ENCODE peak calls at places on chromosome 14, in eight cellular contexts. J is Karpas-422; I is RWPE1; O is pulmonary artery endothelial cell; U is AG10803; Y is Right ventricle myocardium superior; P is activated CD4-positive, alpha-beta T cell treated with anti-CD3 and anti-CD28 coated beads, Interleukin-2, amount 50 U/mL, for 48 hours; T is HFF-Myc. X is an unnamed sample.

GRCh38 chr14:76488551-76488950 is 112.6 kb downstream of the ESRRB start:
- DNase-seq in T (no peak), P (no peak), I (no peak), U (no peak), O (no peak), J (no peak), Y (no peak), X (no peak)

GRCh38 chr14:89576132-89576923 is 159.3 kb upstream of the FOXN3 start:
- DNase-seq in O (no peak), J (no peak), Y (no peak), I (no peak), T (no peak), U (no peak), P (no peak), X (no peak)

GRCh38 chr14:89866458-89866857 is 88.1 kb downstream of the EFCAB11 start:
- DNase-seq in O (no peak), U (no peak), J (no peak), T (no peak), Y (no peak), I (peak; percentile 64), P (no peak), X (no peak)

GRCh38 chr14:71117839-71118743 is 210.8 kb downstream of the PCNX1 start:
- DNase-seq in P (no peak), Y (no peak), U (peak; percentile 57), O (no peak), J (no peak), T (peak; percentile 46), I (peak; percentile 92), X (peak; percentile 24)

GRCh38 chr14:100885196-100886030 is 18.1 kb downstream of the RTL1 start:
- DNase-seq in P (no peak), U (peak; percentile 23), O (no peak), I (no peak), T (no peak), Y (peak; percentile 12), J (no peak), X (no peak)

GRCh38 chr14:95683793-95684192 is 2.4 kb upstream of the TCL1B start:
- DNase-seq in I (no peak), J (peak; percentile 92), T (no peak), P (peak; percentile 40), Y (no peak), U (no peak), O (no peak), X (peak; percentile 69)

GRCh38 chr14:100540141-100540925 is 46.9 kb downstream of the BEGAIN start:
- DNase-seq in U (no peak), J (no peak), T (no peak), P (no peak), Y (peak; percentile 29), O (no peak), I (no peak), X (no peak)

GRCh38 chr14:68181395-68182326 is 362.1 kb downstream of the RAD51B start:
- DNase-seq in P (no peak), J (no peak), I (peak; percentile 24), U (peak; percentile 50), Y (no peak), T (no peak), O (no peak), X (no peak)

GRCh38 chr14:57732886-57733285 is 133.0 kb downstream of the SLC35F4 start:
- DNase-seq in J (no peak), T (no peak), P (no peak), U (peak; percentile 3), Y (no peak), I (no peak), O (peak; percentile 69), X (no peak)

GRCh38 chr14:33120966-33121365 is 182.3 kb downstream of the NPAS3 start:
- DNase-seq in T (no peak), J (no peak), P (no peak), O (no peak), I (peak; percentile 41), U (no peak), Y (no peak), X (no peak)

GRCh38 chr14:54697806-54698205 is 130.9 kb downstream of the SAMD4A start:
- DNase-seq in O (no peak), Y (no peak), I (peak; percentile 62), T (no peak), J (no peak), P (no peak), U (no peak), X (no peak)

GRCh38 chr14:28777773-28778606 is 11.4 kb downstream of the FOXG1 start:
- DNase-seq in O (no peak), Y (no peak), U (no peak), T (no peak), P (no peak), J (no peak), I (no peak), X (no peak)

GRCh38 chr14:105049753-105050550 is 15.3 kb downstream of the GPR132 start:
- DNase-seq in U (no peak), T (no peak), O (no peak), I (no peak), J (no peak), Y (no peak), P (no peak), X (no peak)

GRCh38 chr14:76812093-76812421 is 625 bp downstream of the ANGEL1 start:
- DNase-seq in P (no peak), Y (no peak), U (no peak), I (peak; percentile 44), J (peak; percentile 75), T (no peak), O (no peak), X (peak; percentile 49)

GRCh38 chr14:74763803-74764531 is 851 bp downstream of the YLPM1 start:
- DNase-seq in I (peak; percentile 38), J (peak; percentile 63), Y (no peak), U (peak; percentile 16), P (peak; percentile 28), T (no peak), O (no peak), X (peak; percentile 28)

GRCh38 chr14:24110485-24110884 is 4.1 kb upstream of the DCAF11 start:
- DNase-seq in O (no peak), Y (no peak), J (no peak), I (no peak), U (no peak), T (no peak), P (no peak), X (no peak)

GRCh38 chr14:61516125-61516740 is 179.1 kb upstream of the HIF1A start:
- DNase-seq in P (no peak), U (peak; percentile 84), I (no peak), Y (no peak), J (no peak), T (no peak), O (no peak), X (no peak)

GRCh38 chr14:24958271-24958670 is 91.7 kb downstream of the STXBP6 start:
- DNase-seq in P (no peak), I (no peak), U (peak; percentile 28), T (no peak), J (no peak), O (no peak), Y (no peak), X (no peak)

GRCh38 chr14:91396959-91397815 is 20.4 kb downstream of the CCDC88C start:
- DNase-seq in P (peak; percentile 76), U (no peak), I (no peak), T (no peak), Y (no peak), J (no peak), O (no peak), X (peak; percentile 87)

GRCh38 chr14:91164676-91165075 is 50.8 kb downstream of the DGLUCY start:
- DNase-seq in J (no peak), O (no peak), T (no peak), I (no peak), Y (peak; percentile 66), U (no peak), P (no peak), X (no peak)

GRCh38 chr14:53108292-53108937 is 44.7 kb downstream of the DDHD1 start:
- DNase-seq in Y (no peak), U (no peak), I (no peak), P (no peak), O (no peak), T (no peak), J (peak; percentile 65), X (peak; percentile 34)

GRCh38 chr14:96592591-96593388 is 90.6 kb downstream of the PAPOLA start:
- DNase-seq in Y (peak; percentile 72), U (peak; percentile 14), P (peak; percentile 74), I (peak; percentile 80), O (no peak), T (no peak), J (peak; percentile 77), X (no peak)

GRCh38 chr14:61147369-61147897 is 133.7 kb downstream of the TMEM30B start:
- DNase-seq in O (no peak), J (no peak), Y (no peak), T (no peak), I (no peak), U (no peak), P (no peak), X (no peak)

GRCh38 chr14:92040431-92041040 is 677 bp upstream of the TRIP11 start:
- DNase-seq in P (peak; percentile 25), O (no peak), U (peak; percentile 23), I (peak; percentile 39), Y (no peak), T (no peak), J (peak; percentile 95), X (peak; percentile 48)

GRCh38 chr14:89481167-89481566 is 64.1 kb upstream of the FOXN3 start:
- DNase-seq in Y (peak; percentile 81), U (peak; percentile 4), I (no peak), O (no peak), J (no peak), P (no peak), T (no peak), X (no peak)

GRCh38 chr14:65032319-65032718 is 45.6 kb downstream of the FNTB start:
- DNase-seq in U (no peak), T (no peak), P (no peak), I (no peak), J (no peak), O (no peak), Y (peak; percentile 71), X (no peak)

GRCh38 chr14:31164115-31164514 is 43.5 kb downstream of the HECTD1 start:
- DNase-seq in P (no peak), O (no peak), U (no peak), I (no peak), Y (no peak), T (no peak), J (no peak), X (no peak)

GRCh38 chr14:54935958-54936357 is 33.3 kb upstream of the GCH1 start:
- DNase-seq in Y (no peak), U (peak; percentile 67), I (peak; percentile 17), P (no peak), J (no peak), T (no peak), O (no peak), X (no peak)